ENCODE peak calls at places on chromosomes 13 and 19, in eight cellular contexts. One of them, this sample, is unnamed.

GRCh38 chr13:42532561-42533335 is 41.2 kb upstream of the TNFSF11 start:
- DNase-seq in SW 1271: no peak
- DNase-seq in transverse colon: no peak
- DNase-seq in neural crest cell: no peak
- DNase-seq in effector memory CD4-positive, alpha-beta T cell: no peak
- DNase-seq in head of caudate nucleus: no peak
- DNase-seq in cardiac muscle cell: no peak
- DNase-seq in stomach: no peak
- DNase-seq in this sample: no peak

GRCh38 chr19:58569943-58570670 is 3.0 kb downstream of the MZF1 start:
- DNase-seq in stomach: no peak
- DNase-seq in cardiac muscle cell: no peak
- DNase-seq in effector memory CD4-positive, alpha-beta T cell: no peak
- DNase-seq in head of caudate nucleus: no peak
- DNase-seq in transverse colon: peak
- DNase-seq in neural crest cell: no peak
- DNase-seq in SW 1271: no peak
- DNase-seq in this sample: no peak

GRCh38 chr19:9934132-9934950 is 2.0 kb downstream of the OLFM2 start:
- DNase-seq in neural crest cell: peak
- DNase-seq in head of caudate nucleus: peak
- DNase-seq in transverse colon: peak
- DNase-seq in cardiac muscle cell: peak
- DNase-seq in stomach: peak
- DNase-seq in effector memory CD4-positive, alpha-beta T cell: peak
- DNase-seq in SW 1271: peak
- DNase-seq in this sample: peak

GRCh38 chr13:112849500-112849899 is 119.5 kb upstream of the MCF2L start:
- DNase-seq in cardiac muscle cell: no peak
- DNase-seq in head of caudate nucleus: no peak
- DNase-seq in stomach: no peak
- DNase-seq in SW 1271: no peak
- DNase-seq in transverse colon: no peak
- DNase-seq in effector memory CD4-positive, alpha-beta T cell: no peak
- DNase-seq in neural crest cell: no peak
- DNase-seq in this sample: no peak

GRCh38 chr19:2917275-2918184 is 16.8 kb downstream of the ZNF57 start:
- DNase-seq in transverse colon: no peak
- DNase-seq in effector memory CD4-positive, alpha-beta T cell: no peak
- DNase-seq in stomach: no peak
- DNase-seq in head of caudate nucleus: no peak
- DNase-seq in SW 1271: no peak
- DNase-seq in cardiac muscle cell: no peak
- DNase-seq in neural crest cell: no peak
- DNase-seq in this sample: no peak

GRCh38 chr13:24270639-24271131 is 38.7 kb upstream of the C1QTNF9 start:
- DNase-seq in stomach: peak
- DNase-seq in cardiac muscle cell: peak
- DNase-seq in effector memory CD4-positive, alpha-beta T cell: peak
- DNase-seq in SW 1271: no peak
- DNase-seq in transverse colon: peak
- DNase-seq in neural crest cell: peak
- DNase-seq in head of caudate nucleus: peak
- DNase-seq in this sample: no peak

GRCh38 chr13:93882086-93882651 is 597.3 kb downstream of the DCT start:
- DNase-seq in transverse colon: no peak
- DNase-seq in stomach: no peak
- DNase-seq in head of caudate nucleus: no peak
- DNase-seq in neural crest cell: no peak
- DNase-seq in effector memory CD4-positive, alpha-beta T cell: no peak
- DNase-seq in cardiac muscle cell: no peak
- DNase-seq in SW 1271: no peak
- DNase-seq in this sample: no peak

GRCh38 chr19:7500811-7501450 is 12.1 kb upstream of the PEX11G start:
- DNase-seq in stomach: peak
- DNase-seq in transverse colon: peak
- DNase-seq in head of caudate nucleus: peak
- DNase-seq in effector memory CD4-positive, alpha-beta T cell: no peak
- DNase-seq in cardiac muscle cell: peak
- DNase-seq in neural crest cell: peak
- DNase-seq in SW 1271: peak
- DNase-seq in this sample: peak

GRCh38 chr19:6230991-6231448 is 48.8 kb downstream of the MLLT1 start:
- DNase-seq in head of caudate nucleus: no peak
- DNase-seq in transverse colon: no peak
- DNase-seq in effector memory CD4-positive, alpha-beta T cell: no peak
- DNase-seq in stomach: no peak
- DNase-seq in SW 1271: no peak
- DNase-seq in neural crest cell: no peak
- DNase-seq in cardiac muscle cell: no peak
- DNase-seq in this sample: no peak

This sample was measured in nephron progenitor cell.